ENCODE peak calls at places on chromosome 5, in nine cellular contexts. R is A549, G is stomach, Q is suprapubic skin, I is ovary, F is tibial nerve, D is transverse colon, P is sigmoid colon, O is SK-N-SH. Z is an unnamed sample.

GRCh38 chr5:180862645-180863044 is 1.6 kb upstream of the ZFP62 start:
- DNase-seq in I (no peak), R (no peak), F (no peak), O (no peak), P (no peak), G (no peak), D (no peak), Q (no peak), Z (peak; percentile 50)

GRCh38 chr5:141641634-141642278 is 5.0 kb downstream of the RELL2 start:
- DNase-seq in G (no peak), P (no peak), F (no peak), R (peak; percentile 89), Q (no peak), I (no peak), D (no peak), O (no peak), Z (no peak)

GRCh38 chr5:677131-678101 is 15.7 kb downstream of the TPPP start:
- DNase-seq in P (peak; percentile 60), O (no peak), I (peak; percentile 16), G (peak; percentile 22), F (no peak), R (no peak), D (no peak), Q (peak; percentile 59), Z (no peak)

GRCh38 chr5:110769282-110769681 is 30.5 kb downstream of the SLC25A46 start:
- DNase-seq in P (no peak), Q (no peak), D (no peak), R (no peak), F (no peak), O (no peak), G (no peak), I (no peak), Z (no peak)

GRCh38 chr5:175590471-175590881 is 67.4 kb upstream of the HRH2 start:
- DNase-seq in F (no peak), P (no peak), O (no peak), R (no peak), D (no peak), G (no peak), I (no peak), Q (no peak), Z (no peak)

GRCh38 chr5:85576666-85577065 is 1041.1 kb upstream of the COX7C start:
- DNase-seq in D (no peak), R (no peak), O (no peak), F (no peak), Q (no peak), P (no peak), G (no peak), I (no peak), Z (no peak)

GRCh38 chr5:111511174-111512025 is 935 bp downstream of the STARD4 start:
- DNase-seq in O (no peak), P (no peak), D (no peak), I (no peak), R (no peak), Q (no peak), G (no peak), F (no peak), Z (no peak)

GRCh38 chr5:40779561-40779960 is 18.6 kb downstream of the PRKAA1 start:
- DNase-seq in Q (no peak), D (no peak), P (no peak), F (no peak), G (no peak), O (no peak), I (no peak), R (no peak), Z (no peak)

GRCh38 chr5:151005187-151005974 is 15.0 kb upstream of the GPX3 start:
- DNase-seq in G (no peak), P (peak; percentile 91), I (peak; percentile 85), F (peak; percentile 83), D (peak; percentile 38), Q (no peak), R (no peak), O (no peak), Z (no peak)

GRCh38 chr5:112628219-112628618 is 109.5 kb upstream of the APC start:
- DNase-seq in Q (no peak), O (no peak), I (no peak), F (no peak), P (no peak), G (no peak), R (no peak), D (no peak), Z (no peak)

GRCh38 chr5:167245871-167246270 is 1045.6 kb upstream of the WWC1 start:
- DNase-seq in F (no peak), G (no peak), O (no peak), P (no peak), R (no peak), D (no peak), I (no peak), Q (no peak), Z (no peak)

GRCh38 chr5:108748354-108749129 is 845 bp downstream of the FER start:
- DNase-seq in Q (peak; percentile 100), I (peak; percentile 99), D (peak; percentile 99), O (peak; percentile 97), R (peak; percentile 95), F (peak; percentile 96), P (peak; percentile 100), G (peak; percentile 99), Z (peak; percentile 100)

GRCh38 chr5:10590226-10591047 is 26.6 kb downstream of the ANKRD33B start:
- DNase-seq in G (no peak), D (no peak), R (peak; percentile 72), P (no peak), I (no peak), Q (no peak), F (no peak), O (peak; percentile 51), Z (no peak)

GRCh38 chr5:171116711-171117110 is 192.3 kb upstream of the TLX3 start:
- DNase-seq in D (no peak), I (no peak), P (no peak), G (no peak), R (no peak), Q (no peak), O (no peak), F (no peak), Z (no peak)

GRCh38 chr5:152547202-152547601 is 142.1 kb upstream of the NMUR2 start:
- DNase-seq in I (no peak), G (no peak), Q (no peak), F (no peak), P (no peak), D (no peak), O (no peak), R (no peak), Z (no peak)

GRCh38 chr5:152546493-152546892 is 141.4 kb upstream of the NMUR2 start:
- DNase-seq in Q (no peak), O (no peak), D (no peak), R (no peak), I (no peak), P (no peak), G (no peak), F (no peak), Z (no peak)

GRCh38 chr5:152542741-152543140 is 137.7 kb upstream of the NMUR2 start:
- DNase-seq in F (no peak), Q (no peak), D (no peak), P (no peak), G (no peak), I (no peak), R (no peak), O (no peak), Z (no peak)
- TF ChIP-seq EP300 in F (no peak), Q (no peak), D (no peak), P (no peak), G (no peak), I (no peak), R (no peak), O (no peak), Z (no peak)

GRCh38 chr5:34626036-34626435 is 30.1 kb upstream of the RAI14 start:
- DNase-seq in O (no peak), F (no peak), R (peak; percentile 31), Q (no peak), G (no peak), D (no peak), I (no peak), P (no peak), Z (no peak)
- TF ChIP-seq EP300 in O (no peak), F (no peak), R (no peak), Q (no peak), G (no peak), D (no peak), I (no peak), P (no peak), Z (no peak)

GRCh38 chr5:173307695-173308094 is 20.5 kb downstream of the STC2 start:
- DNase-seq in I (no peak), D (no peak), O (no peak), G (no peak), R (no peak), P (no peak), Q (no peak), F (no peak), Z (no peak)
- TF ChIP-seq EP300 in I (no peak), D (no peak), O (no peak), G (no peak), R (no peak), P (no peak), Q (no peak), F (no peak), Z (no peak)

GRCh38 chr5:134932508-134932907 is 27.6 kb downstream of the PCBD2 start:
- DNase-seq in P (no peak), D (no peak), R (no peak), I (no peak), O (no peak), F (no peak), Q (no peak), G (no peak), Z (no peak)
- TF ChIP-seq EP300 in P (no peak), D (no peak), R (no peak), I (no peak), O (no peak), F (no peak), Q (no peak), G (no peak), Z (no peak)

DNA sequence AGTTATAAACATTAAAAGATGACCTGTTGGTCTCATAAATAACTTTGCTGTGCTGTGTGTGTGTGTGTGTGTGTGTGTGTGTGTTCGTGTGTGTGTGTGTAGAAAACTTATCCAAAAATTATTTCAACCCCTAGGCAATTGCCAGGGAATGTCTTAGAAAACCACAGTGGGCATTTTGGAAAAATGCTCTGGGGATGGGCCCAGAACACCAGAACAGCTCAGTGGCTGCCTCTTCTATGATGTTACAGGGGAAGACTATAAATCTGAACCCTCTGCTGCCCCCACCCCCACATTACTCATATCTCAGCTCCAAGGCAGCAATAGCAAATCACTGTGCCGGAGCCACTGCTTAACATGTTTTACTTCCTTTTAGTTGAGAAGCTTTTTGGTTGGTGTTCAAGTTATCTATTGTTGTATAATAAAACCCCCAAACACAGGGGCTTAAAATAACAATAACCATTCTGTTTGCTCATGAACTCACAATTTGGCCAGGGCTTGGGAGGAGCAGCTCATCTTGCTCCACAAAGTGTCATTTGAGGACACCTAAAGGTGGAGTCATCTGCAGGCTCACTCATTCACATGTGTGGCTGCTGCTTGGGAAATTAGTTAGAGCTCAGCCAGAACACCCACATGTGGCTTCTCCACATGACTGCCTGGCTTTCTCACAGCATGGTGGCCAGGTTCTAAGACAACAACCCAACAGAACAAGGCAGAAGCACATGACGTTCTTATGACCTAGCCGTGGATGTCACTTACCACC is 40.4 kb downstream of the ACTBL2 start:
- DNase-seq in P (peak; percentile 79), G (no peak), R (no peak), O (no peak), F (no peak), Q (no peak), I (no peak), D (no peak), Z (peak; percentile 89)
- TF ChIP-seq EP300 in P (no peak), G (no peak), R (no peak), O (no peak), F (peak; percentile 11), Q (no peak), I (no peak), D (no peak), Z (no peak)

GRCh38 chr5:178777557-178777956 is 47.1 kb upstream of the ZNF354A start:
- DNase-seq in P (no peak), R (no peak), I (no peak), D (peak; percentile 10), G (no peak), F (no peak), O (no peak), Q (no peak), Z (no peak)
- TF ChIP-seq EP300 in P (no peak), R (no peak), I (no peak), D (no peak), G (no peak), F (no peak), O (no peak), Q (no peak), Z (no peak)